ENCODE peak calls at places on chromosome 6, in nine cellular contexts. One of them, this sample, is unnamed.

GRCh38 chr6:44037847-44038542 is 89.3 kb downstream of the MRPL14 start:
- DNase-seq in cardiac muscle cell: no peak
- DNase-seq in CD8-positive, alpha-beta memory T cell: no peak
- DNase-seq in A673: no peak
- DNase-seq in mammary epithelial cell: no peak
- DNase-seq in heart left ventricle: no peak
- DNase-seq in suprapubic skin: no peak
- DNase-seq in left ventricle myocardium inferior: no peak
- DNase-seq in breast epithelium: no peak
- DNase-seq in this sample: no peak

GRCh38 chr6:135493218-135493961 is 4.2 kb downstream of the AHI1 start:
- DNase-seq in suprapubic skin: no peak
- DNase-seq in cardiac muscle cell: no peak
- DNase-seq in heart left ventricle: no peak
- DNase-seq in CD8-positive, alpha-beta memory T cell: no peak
- DNase-seq in mammary epithelial cell: no peak
- DNase-seq in breast epithelium: no peak
- DNase-seq in left ventricle myocardium inferior: no peak
- DNase-seq in A673: no peak
- DNase-seq in this sample: no peak

GRCh38 chr6:11585426-11586016 is 48.0 kb downstream of the TMEM170B start:
- DNase-seq in left ventricle myocardium inferior: no peak
- DNase-seq in heart left ventricle: no peak
- DNase-seq in A673: peak; percentile 60
- DNase-seq in breast epithelium: no peak
- DNase-seq in mammary epithelial cell: peak; percentile 31
- DNase-seq in suprapubic skin: no peak
- DNase-seq in CD8-positive, alpha-beta memory T cell: no peak
- DNase-seq in cardiac muscle cell: peak; percentile 59
- DNase-seq in this sample: no peak

GRCh38 chr6:55643868-55644267 is 64.9 kb upstream of the HMGCLL1 start:
- DNase-seq in CD8-positive, alpha-beta memory T cell: no peak
- DNase-seq in A673: peak; percentile 6
- DNase-seq in suprapubic skin: no peak
- DNase-seq in left ventricle myocardium inferior: no peak
- DNase-seq in cardiac muscle cell: no peak
- DNase-seq in mammary epithelial cell: peak; percentile 46
- DNase-seq in heart left ventricle: no peak
- DNase-seq in breast epithelium: no peak
- DNase-seq in this sample: no peak

GRCh38 chr6:96542702-96543101 is 20.2 kb upstream of the FHL5 start:
- DNase-seq in breast epithelium: no peak
- DNase-seq in left ventricle myocardium inferior: no peak
- DNase-seq in suprapubic skin: no peak
- DNase-seq in CD8-positive, alpha-beta memory T cell: peak; percentile 19
- DNase-seq in A673: peak; percentile 39
- DNase-seq in heart left ventricle: no peak
- DNase-seq in mammary epithelial cell: no peak
- DNase-seq in cardiac muscle cell: no peak
- DNase-seq in this sample: no peak

GRCh38 chr6:108896111-108896661 is 48.0 kb downstream of the ARMC2 start:
- DNase-seq in suprapubic skin: no peak
- DNase-seq in heart left ventricle: no peak
- DNase-seq in left ventricle myocardium inferior: no peak
- DNase-seq in cardiac muscle cell: no peak
- DNase-seq in breast epithelium: no peak
- DNase-seq in A673: no peak
- DNase-seq in mammary epithelial cell: peak; percentile 77
- DNase-seq in CD8-positive, alpha-beta memory T cell: no peak
- DNase-seq in this sample: no peak

GRCh38 chr6:42745083-42745637 is 743 bp downstream of the TBCC start:
- DNase-seq in heart left ventricle: peak; percentile 35
- DNase-seq in CD8-positive, alpha-beta memory T cell: no peak
- DNase-seq in breast epithelium: no peak
- DNase-seq in mammary epithelial cell: peak; percentile 29
- DNase-seq in suprapubic skin: no peak
- DNase-seq in A673: peak; percentile 26
- DNase-seq in cardiac muscle cell: peak; percentile 38
- DNase-seq in left ventricle myocardium inferior: no peak
- DNase-seq in this sample: peak; percentile 55

GRCh38 chr6:144797881-144798589 is 512.9 kb downstream of the UTRN start:
- DNase-seq in mammary epithelial cell: peak; percentile 16
- DNase-seq in A673: peak; percentile 34
- DNase-seq in left ventricle myocardium inferior: no peak
- DNase-seq in suprapubic skin: no peak
- DNase-seq in cardiac muscle cell: no peak
- DNase-seq in breast epithelium: no peak
- DNase-seq in heart left ventricle: no peak
- DNase-seq in CD8-positive, alpha-beta memory T cell: no peak
- DNase-seq in this sample: no peak

GRCh38 chr6:119026822-119027221 is 51.6 kb downstream of the FAM184A start:
- DNase-seq in suprapubic skin: no peak
- DNase-seq in A673: no peak
- DNase-seq in heart left ventricle: no peak
- DNase-seq in left ventricle myocardium inferior: no peak
- DNase-seq in breast epithelium: no peak
- DNase-seq in cardiac muscle cell: no peak
- DNase-seq in mammary epithelial cell: no peak
- DNase-seq in CD8-positive, alpha-beta memory T cell: no peak
- DNase-seq in this sample: no peak

GRCh38 chr6:2432258-2432657 is 186.9 kb upstream of the GMDS start:
- DNase-seq in breast epithelium: no peak
- DNase-seq in mammary epithelial cell: peak; percentile 87
- DNase-seq in heart left ventricle: no peak
- DNase-seq in left ventricle myocardium inferior: no peak
- DNase-seq in CD8-positive, alpha-beta memory T cell: no peak
- DNase-seq in cardiac muscle cell: no peak
- DNase-seq in suprapubic skin: no peak
- DNase-seq in A673: no peak
- DNase-seq in this sample: no peak

GRCh38 chr6:163437466-163437865 is 22.9 kb downstream of the QKI start:
- DNase-seq in mammary epithelial cell: no peak
- DNase-seq in A673: no peak
- DNase-seq in left ventricle myocardium inferior: no peak
- DNase-seq in CD8-positive, alpha-beta memory T cell: no peak
- DNase-seq in breast epithelium: no peak
- DNase-seq in cardiac muscle cell: no peak
- DNase-seq in heart left ventricle: no peak
- DNase-seq in suprapubic skin: no peak
- DNase-seq in this sample: no peak

GRCh38 chr6:45419574-45420082 is 41.9 kb upstream of the SUPT3H start:
- DNase-seq in CD8-positive, alpha-beta memory T cell: peak; percentile 49
- DNase-seq in suprapubic skin: no peak
- DNase-seq in heart left ventricle: peak; percentile 55
- DNase-seq in cardiac muscle cell: peak; percentile 81
- DNase-seq in left ventricle myocardium inferior: peak; percentile 50
- DNase-seq in mammary epithelial cell: peak; percentile 68
- DNase-seq in breast epithelium: peak; percentile 54
- DNase-seq in A673: peak; percentile 69
- DNase-seq in this sample: peak; percentile 29

GRCh38 chr6:32047855-32048766 is 9.9 kb downstream of the CYP21A2 start:
- DNase-seq in CD8-positive, alpha-beta memory T cell: peak; percentile 52
- DNase-seq in mammary epithelial cell: peak; percentile 28
- DNase-seq in cardiac muscle cell: peak; percentile 73
- DNase-seq in breast epithelium: peak; percentile 78
- DNase-seq in heart left ventricle: peak; percentile 76
- DNase-seq in A673: peak; percentile 60
- DNase-seq in suprapubic skin: peak; percentile 91
- DNase-seq in left ventricle myocardium inferior: peak; percentile 72
- DNase-seq in this sample: peak; percentile 92

GRCh38 chr6:14722001-14722567 is 523.8 kb upstream of the JARID2 start:
- DNase-seq in CD8-positive, alpha-beta memory T cell: no peak
- DNase-seq in breast epithelium: no peak
- DNase-seq in heart left ventricle: no peak
- DNase-seq in mammary epithelial cell: no peak
- DNase-seq in A673: no peak
- DNase-seq in left ventricle myocardium inferior: no peak
- DNase-seq in suprapubic skin: no peak
- DNase-seq in cardiac muscle cell: no peak
- DNase-seq in this sample: no peak

GRCh38 chr6:14722704-14723103 is 523.2 kb upstream of the JARID2 start:
- DNase-seq in A673: no peak
- DNase-seq in heart left ventricle: no peak
- DNase-seq in cardiac muscle cell: no peak
- DNase-seq in CD8-positive, alpha-beta memory T cell: no peak
- DNase-seq in left ventricle myocardium inferior: no peak
- DNase-seq in breast epithelium: no peak
- DNase-seq in mammary epithelial cell: no peak
- DNase-seq in suprapubic skin: no peak
- DNase-seq in this sample: no peak

GRCh38 chr6:14721103-14721758 is 524.6 kb upstream of the JARID2 start:
- DNase-seq in suprapubic skin: no peak
- DNase-seq in CD8-positive, alpha-beta memory T cell: no peak
- DNase-seq in heart left ventricle: no peak
- DNase-seq in A673: no peak
- DNase-seq in cardiac muscle cell: peak; percentile 64
- DNase-seq in breast epithelium: no peak
- DNase-seq in left ventricle myocardium inferior: no peak
- DNase-seq in mammary epithelial cell: no peak
- DNase-seq in this sample: no peak

GRCh38 chr6:14724546-14724945 is 521.3 kb upstream of the JARID2 start:
- DNase-seq in CD8-positive, alpha-beta memory T cell: no peak
- DNase-seq in suprapubic skin: no peak
- DNase-seq in A673: no peak
- DNase-seq in breast epithelium: no peak
- DNase-seq in heart left ventricle: no peak
- DNase-seq in cardiac muscle cell: no peak
- DNase-seq in mammary epithelial cell: no peak
- DNase-seq in left ventricle myocardium inferior: no peak
- DNase-seq in this sample: no peak

DNA sequence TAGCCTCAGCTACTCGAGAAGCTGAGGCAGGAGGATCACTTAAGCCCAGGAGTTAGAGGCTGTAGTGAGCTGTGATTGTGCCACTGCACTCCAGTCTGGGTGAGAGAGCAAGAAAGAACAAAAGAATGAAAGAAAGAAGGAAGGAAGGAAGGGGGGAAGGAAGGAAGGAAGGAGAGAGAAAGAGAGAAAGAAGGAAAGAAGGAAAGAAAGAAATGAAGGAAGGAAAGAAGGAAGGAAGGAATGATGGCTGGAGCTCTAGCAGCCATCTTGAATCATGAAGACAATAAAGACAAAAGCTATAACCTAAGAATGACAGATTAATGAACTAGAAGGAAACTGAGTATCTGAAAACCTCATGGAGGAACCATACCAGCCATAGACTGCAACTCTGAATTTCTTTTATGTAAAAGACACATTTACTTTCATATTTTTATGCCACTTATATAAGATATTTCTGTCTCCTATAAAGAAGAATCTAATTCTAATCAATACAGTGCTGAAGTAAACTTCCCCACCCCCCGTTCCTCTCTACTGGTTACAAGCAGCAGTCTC is 522.3 kb upstream of the JARID2 start:
- DNase-seq in cardiac muscle cell: no peak
- DNase-seq in mammary epithelial cell: no peak
- DNase-seq in CD8-positive, alpha-beta memory T cell: no peak
- DNase-seq in A673: no peak
- DNase-seq in breast epithelium: no peak
- DNase-seq in left ventricle myocardium inferior: no peak
- DNase-seq in heart left ventricle: no peak
- DNase-seq in suprapubic skin: no peak
- DNase-seq in this sample: no peak
- H3K4me1 ChIP-seq in cardiac muscle cell: peaks cover 35% of the 10 kb centered on the region
- H3K4me1 ChIP-seq in mammary epithelial cell: no peaks in the 10 kb centered on the region
- H3K4me1 ChIP-seq in CD8-positive, alpha-beta memory T cell: peaks cover 13% of the 10 kb centered on the region
- H3K4me1 ChIP-seq in A673: peaks cover 9% of the 10 kb centered on the region
- H3K4me1 ChIP-seq in breast epithelium: no peaks in the 10 kb centered on the region
- H3K4me1 ChIP-seq in left ventricle myocardium inferior: peaks cover 28% of the 10 kb centered on the region
- H3K4me1 ChIP-seq in heart left ventricle: peaks cover 9% of the 10 kb centered on the region
- H3K4me1 ChIP-seq in suprapubic skin: peaks cover 14% of the 10 kb centered on the region
- H3K4me1 ChIP-seq in this sample: no peaks in the 10 kb centered on the region

GRCh38 chr6:27867941-27868705 is 44.1 kb downstream of the OR2B2 start:
- DNase-seq in breast epithelium: no peak
- DNase-seq in left ventricle myocardium inferior: no peak
- DNase-seq in mammary epithelial cell: no peak
- DNase-seq in CD8-positive, alpha-beta memory T cell: no peak
- DNase-seq in heart left ventricle: no peak
- DNase-seq in A673: peak; percentile 41
- DNase-seq in suprapubic skin: no peak
- DNase-seq in cardiac muscle cell: no peak
- DNase-seq in this sample: no peak

GRCh38 chr6:27867051-27867940 is 44.9 kb downstream of the OR2B2 start:
- DNase-seq in breast epithelium: peak; percentile 78
- DNase-seq in A673: peak; percentile 92
- DNase-seq in CD8-positive, alpha-beta memory T cell: peak; percentile 66
- DNase-seq in left ventricle myocardium inferior: peak; percentile 65
- DNase-seq in heart left ventricle: peak; percentile 51
- DNase-seq in mammary epithelial cell: peak; percentile 66
- DNase-seq in suprapubic skin: no peak
- DNase-seq in cardiac muscle cell: peak; percentile 81
- DNase-seq in this sample: no peak

GRCh38 chr6:27865952-27866369 is 46.2 kb downstream of the OR2B2 start:
- DNase-seq in A673: peak; percentile 85
- DNase-seq in left ventricle myocardium inferior: no peak
- DNase-seq in mammary epithelial cell: peak; percentile 45
- DNase-seq in breast epithelium: no peak
- DNase-seq in CD8-positive, alpha-beta memory T cell: no peak
- DNase-seq in suprapubic skin: no peak
- DNase-seq in heart left ventricle: no peak
- DNase-seq in cardiac muscle cell: peak; percentile 29
- DNase-seq in this sample: no peak

GRCh38 chr6:27864906-27865883 is 47.0 kb downstream of the OR2B2 start:
- DNase-seq in mammary epithelial cell: peak; percentile 95
- DNase-seq in suprapubic skin: no peak
- DNase-seq in breast epithelium: no peak
- DNase-seq in heart left ventricle: peak; percentile 31
- DNase-seq in A673: peak; percentile 97
- DNase-seq in cardiac muscle cell: peak; percentile 72
- DNase-seq in CD8-positive, alpha-beta memory T cell: peak; percentile 87
- DNase-seq in left ventricle myocardium inferior: peak; percentile 29
- DNase-seq in this sample: peak; percentile 45

GRCh38 chr6:27866370-27867050 is 45.7 kb downstream of the OR2B2 start:
- DNase-seq in mammary epithelial cell: peak; percentile 57
- DNase-seq in cardiac muscle cell: peak; percentile 61
- DNase-seq in A673: peak; percentile 90
- DNase-seq in left ventricle myocardium inferior: no peak
- DNase-seq in suprapubic skin: no peak
- DNase-seq in breast epithelium: no peak
- DNase-seq in heart left ventricle: no peak
- DNase-seq in CD8-positive, alpha-beta memory T cell: peak; percentile 75
- DNase-seq in this sample: no peak
- H3K36me3 ChIP-seq in mammary epithelial cell: no peaks in the 10 kb centered on the region
- H3K36me3 ChIP-seq in cardiac muscle cell: no peaks in the 10 kb centered on the region
- H3K36me3 ChIP-seq in A673: no peaks in the 10 kb centered on the region
- H3K36me3 ChIP-seq in left ventricle myocardium inferior: no peaks in the 10 kb centered on the region
- H3K36me3 ChIP-seq in suprapubic skin: no peaks in the 10 kb centered on the region
- H3K36me3 ChIP-seq in breast epithelium: no peaks in the 10 kb centered on the region
- H3K36me3 ChIP-seq in heart left ventricle: no peaks in the 10 kb centered on the region
- H3K36me3 ChIP-seq in CD8-positive, alpha-beta memory T cell: no peaks in the 10 kb centered on the region
- H3K36me3 ChIP-seq in this sample: no peaks in the 10 kb centered on the region

GRCh38 chr6:5497896-5498578 is 236.7 kb downstream of the FARS2 start:
- DNase-seq in CD8-positive, alpha-beta memory T cell: no peak
- DNase-seq in left ventricle myocardium inferior: no peak
- DNase-seq in heart left ventricle: no peak
- DNase-seq in suprapubic skin: no peak
- DNase-seq in A673: peak; percentile 95
- DNase-seq in cardiac muscle cell: no peak
- DNase-seq in breast epithelium: no peak
- DNase-seq in mammary epithelial cell: no peak
- DNase-seq in this sample: no peak
- H3K27ac ChIP-seq in CD8-positive, alpha-beta memory T cell: no peak overlapping the region
- H3K27ac ChIP-seq in left ventricle myocardium inferior: no peak overlapping the region
- H3K27ac ChIP-seq in heart left ventricle: no peak overlapping the region
- H3K27ac ChIP-seq in suprapubic skin: no peak overlapping the region
- H3K27ac ChIP-seq in A673: peak overlapping the region; percentile 70
- H3K27ac ChIP-seq in cardiac muscle cell: no peak overlapping the region
- H3K27ac ChIP-seq in breast epithelium: no peak overlapping the region
- H3K27ac ChIP-seq in mammary epithelial cell: no peak overlapping the region
- H3K27ac ChIP-seq in this sample: no peak overlapping the region

GRCh38 chr6:90286884-90287488 is 9.7 kb downstream of the BACH2 start:
- DNase-seq in A673: peak; percentile 53
- DNase-seq in cardiac muscle cell: peak; percentile 66
- DNase-seq in suprapubic skin: no peak
- DNase-seq in heart left ventricle: no peak
- DNase-seq in left ventricle myocardium inferior: no peak
- DNase-seq in breast epithelium: no peak
- DNase-seq in mammary epithelial cell: peak; percentile 48
- DNase-seq in CD8-positive, alpha-beta memory T cell: peak; percentile 52
- DNase-seq in this sample: no peak
- H3K4me1 ChIP-seq in A673: peaks cover 11% of the 10 kb centered on the region
- H3K4me1 ChIP-seq in cardiac muscle cell: peaks cover 19% of the 10 kb centered on the region
- H3K4me1 ChIP-seq in suprapubic skin: peaks cover 21% of the 10 kb centered on the region
- H3K4me1 ChIP-seq in heart left ventricle: peaks cover 17% of the 10 kb centered on the region
- H3K4me1 ChIP-seq in left ventricle myocardium inferior: peaks cover 28% of the 10 kb centered on the region
- H3K4me1 ChIP-seq in breast epithelium: no peaks in the 10 kb centered on the region
- H3K4me1 ChIP-seq in mammary epithelial cell: peaks cover 24% of the 10 kb centered on the region
- H3K4me1 ChIP-seq in CD8-positive, alpha-beta memory T cell: peaks cover 73% of the 10 kb centered on the region
- H3K4me1 ChIP-seq in this sample: peaks cover 12% of the 10 kb centered on the region